ENCODE peak calls at places on chromosomes 4 and X, in four cellular contexts. D is cardiac muscle cell, B is H1, E is mammary epithelial cell. I is an unnamed sample.

GRCh38 chrX:31123335-31123734 is 51.5 kb upstream of the FTHL17 start:
- DNase-seq in B (no peak), D (no peak), E (no peak), I (no peak)

GRCh38 chr4:53313510-53313909 is 52.4 kb downstream of the SCFD2 start:
- DNase-seq in B (no peak), E (peak; percentile 6), D (peak; percentile 15), I (no peak)

GRCh38 chrX:137058339-137059127 is 24.7 kb upstream of the GPR101 start:
- DNase-seq in E (no peak), B (no peak), D (no peak), I (no peak)

GRCh38 chr4:186813377-186814068 is 89.9 kb upstream of the FAT1 start:
- DNase-seq in D (no peak), E (no peak), B (no peak), I (no peak)

GRCh38 chr4:72568959-72569718 is at the start of gene ADAMTS3:
- DNase-seq in E (peak; percentile 49), B (peak; percentile 43), D (peak; percentile 93), I (peak; percentile 70)

GRCh38 chrX:43666301-43666912 is 10.3 kb downstream of the MAOA start:
- DNase-seq in E (no peak), D (no peak), B (no peak), I (no peak)

GRCh38 chr4:112348488-112349158 is 51.5 kb downstream of the ALPK1 start:
- DNase-seq in B (no peak), D (peak; percentile 78), E (peak; percentile 76), I (peak; percentile 72)

GRCh38 chrX:41145920-41146608 is 60.8 kb downstream of the USP9X start:
- DNase-seq in D (no peak), B (no peak), E (peak; percentile 86), I (no peak)

GRCh38 chr4:6386091-6386490 is 86.3 kb downstream of the PPP2R2C start:
- DNase-seq in D (no peak), E (peak; percentile 56), B (no peak), I (no peak)

GRCh38 chrX:10155137-10155536 is 1.6 kb upstream of the CLCN4 start:
- DNase-seq in B (no peak), D (no peak), E (no peak), I (no peak)

GRCh38 chr4:79476196-79476595 is 68.2 kb upstream of the GK2 start:
- DNase-seq in E (no peak), D (no peak), B (no peak), I (peak; percentile 16)

GRCh38 chr4:21046121-21046520 is 345.9 kb downstream of the PACRGL start:
- DNase-seq in B (no peak), E (peak; percentile 6), D (no peak), I (no peak)

GRCh38 chr4:3114377-3114776 is 39.9 kb downstream of the HTT start:
- DNase-seq in D (no peak), E (no peak), B (no peak), I (no peak)
- H3K36me3 ChIP-seq in D (peaks cover 37% of the 10 kb centered on the region), E (peaks cover 18% of the 10 kb centered on the region), B (peaks cover 62% of the 10 kb centered on the region), I (peaks cover 57% of the 10 kb centered on the region)

DNA sequence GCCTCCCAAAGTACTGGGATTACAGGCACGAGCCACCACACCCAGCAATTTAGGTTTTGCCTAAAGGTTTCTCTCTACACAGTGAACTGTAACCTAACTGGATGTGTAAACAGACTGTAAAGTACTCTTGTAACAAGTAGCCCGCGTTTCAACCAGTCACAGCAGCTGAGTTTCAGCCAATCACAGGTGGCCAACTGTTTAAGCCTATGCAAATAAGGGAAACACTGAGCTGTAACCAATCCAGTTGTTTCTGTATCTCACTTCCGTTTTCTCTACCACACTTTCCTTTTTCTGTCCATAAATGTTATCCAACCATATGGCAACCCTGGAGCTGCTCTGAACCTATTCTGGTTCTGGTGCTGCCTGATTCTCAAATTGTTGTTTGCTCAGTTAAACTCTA is 59.9 kb downstream of the DIPK2B start:
- DNase-seq in E (no peak), D (no peak), B (no peak), I (no peak)
- H3K4me1 ChIP-seq in E (no peaks in the 10 kb centered on the region), D (no peaks in the 10 kb centered on the region), B (no peaks in the 10 kb centered on the region), I (no peaks in the 10 kb centered on the region)

DNA sequence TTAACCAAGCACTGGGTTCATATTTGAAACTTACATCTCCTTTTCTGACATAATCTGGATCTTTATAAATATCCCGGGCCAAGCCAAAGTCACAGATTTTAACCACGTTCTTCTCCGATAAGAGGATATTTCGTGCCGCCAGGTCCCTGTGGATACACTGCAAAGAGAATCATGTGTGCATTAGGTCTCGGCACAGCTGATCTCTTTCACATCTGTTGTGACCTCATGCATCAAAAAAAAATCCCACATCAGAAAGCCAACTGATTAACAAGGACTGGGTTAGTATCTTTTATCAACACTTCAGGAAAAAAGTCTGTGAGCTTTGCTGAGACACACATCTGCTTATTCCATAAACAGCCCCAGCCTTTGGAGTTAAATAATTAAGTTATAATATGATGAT is 35.5 kb downstream of the KDR start:
- DNase-seq in D (no peak), E (no peak), B (no peak), I (no peak)
- H3K36me3 ChIP-seq in D (peaks cover 86% of the 10 kb centered on the region), E (no peaks in the 10 kb centered on the region), B (peaks cover 89% of the 10 kb centered on the region), I (no peaks in the 10 kb centered on the region)

DNA sequence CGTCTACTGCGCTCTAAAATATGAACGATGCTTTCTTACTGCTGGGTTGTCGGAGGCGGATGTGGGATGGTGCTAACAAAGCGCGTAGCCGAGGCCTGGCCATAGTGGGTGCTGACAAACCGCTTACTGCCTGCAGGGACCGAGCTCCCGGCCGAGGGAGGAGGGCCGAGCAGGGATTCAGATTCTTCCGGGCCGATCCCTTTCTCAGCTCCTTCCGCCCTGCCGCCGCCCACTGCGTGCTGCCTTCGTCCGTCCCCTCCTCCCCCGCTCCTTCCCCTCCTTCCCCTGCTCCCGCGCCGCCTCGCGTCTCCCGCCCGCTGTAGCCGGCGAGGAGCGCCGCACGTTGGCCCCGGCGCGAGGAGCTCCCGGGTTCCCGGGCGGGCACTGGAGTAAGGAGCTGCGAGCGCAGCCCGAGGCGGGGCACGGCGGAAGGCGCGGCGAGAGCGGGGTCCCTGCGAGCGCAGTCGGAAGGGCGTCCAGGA is at the start of gene STK32B:
- DNase-seq in E (peak; percentile 80), B (peak; percentile 57), D (peak; percentile 61), I (peak; percentile 63)
- H3K4me1 ChIP-seq in E (peaks cover 12% of the 10 kb centered on the region), B (peaks cover 7% of the 10 kb centered on the region), D (peaks cover 4% of the 10 kb centered on the region), I (peaks cover 3% of the 10 kb centered on the region)

GRCh38 chr4:1839306-1839705 is 16.6 kb downstream of the LETM1 start:
- DNase-seq in B (no peak), D (no peak), E (no peak), I (no peak)
- H3K36me3 ChIP-seq in B (peaks cover 14% of the 10 kb centered on the region), D (peaks cover 14% of the 10 kb centered on the region), E (peaks cover 22% of the 10 kb centered on the region), I (peaks cover 5% of the 10 kb centered on the region)

DNA sequence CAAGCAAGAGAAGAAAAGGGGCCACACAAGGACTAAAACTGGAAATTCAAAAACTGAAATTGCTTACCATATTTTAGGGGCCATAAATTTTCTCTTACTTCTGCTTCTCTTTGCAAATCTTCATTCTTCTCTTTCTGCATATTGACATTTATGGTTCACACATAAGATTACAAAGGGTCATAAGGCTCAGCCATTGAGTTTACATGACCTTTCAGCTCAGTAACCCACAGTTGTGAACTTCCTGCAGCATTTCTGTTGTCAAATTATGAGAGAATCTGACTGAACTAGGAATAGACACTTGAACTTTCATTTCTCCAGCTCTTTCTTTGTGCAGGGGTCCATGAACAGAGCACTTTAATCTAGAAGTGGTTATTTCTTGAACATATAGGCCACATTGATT is 434.8 kb upstream of the CT83 start:
- DNase-seq in D (no peak), E (no peak), B (no peak), I (no peak)
- H3K4me1 ChIP-seq in D (no peaks in the 10 kb centered on the region), E (no peaks in the 10 kb centered on the region), B (no peaks in the 10 kb centered on the region), I (no peaks in the 10 kb centered on the region)

GRCh38 chr4:71009796-71010588 is 16.5 kb downstream of the DCK start:
- DNase-seq in B (no peak), D (peak; percentile 47), E (peak; percentile 41), I (no peak)
- H3K36me3 ChIP-seq in B (no peaks in the 10 kb centered on the region), D (no peaks in the 10 kb centered on the region), E (no peaks in the 10 kb centered on the region), I (no peaks in the 10 kb centered on the region)

GRCh38 chrX:104105330-104105729 is 7.0 kb upstream of the ZCCHC18 start:
- DNase-seq in B (no peak), E (no peak), D (no peak), I (no peak)
- H3K4me1 ChIP-seq in B (no peaks in the 10 kb centered on the region), E (no peaks in the 10 kb centered on the region), D (no peaks in the 10 kb centered on the region), I (no peaks in the 10 kb centered on the region)

GRCh38 chr4:145885666-145886065 is 53.0 kb downstream of the ZNF827 start:
- DNase-seq in B (no peak), E (no peak), D (no peak), I (no peak)
- H3K36me3 ChIP-seq in B (peaks cover 8% of the 10 kb centered on the region), E (no peaks in the 10 kb centered on the region), D (peaks cover 2% of the 10 kb centered on the region), I (peaks cover 6% of the 10 kb centered on the region)

I was measured in psoas muscle.